ENCODE peak calls at places on chromosomes 16 and 17, in nine cellular contexts. O is mammary epithelial cell; P is Peyer's patch; R is tibial artery; Q is tibial nerve; U is fibroblast of lung; J is transverse colon; X is CD8-positive, alpha-beta memory T cell; H is heart left ventricle. A is an unnamed sample. For H3K4me1 and H3K9me3, the result is how much of the 10 kb centered on the place peaks cover.

GRCh38 chr16:5916711-5917191 is 819.2 kb upstream of the EEF2KMT start:
- DNase-seq in P (no peak), H (no peak), X (no peak), R (no peak), U (no peak), Q (no peak), J (peak), O (peak), A (no peak)

GRCh38 chr16:58187657-58188430 is 10.1 kb downstream of the CSNK2A2 start:
- DNase-seq in P (no peak), O (no peak), X (no peak), J (no peak), Q (no peak), H (peak), U (no peak), R (no peak), A (no peak)

GRCh38 chr17:9987779-9988585 is 82.9 kb upstream of the RCVRN start:
- DNase-seq in Q (no peak), R (no peak), O (no peak), X (peak), U (peak), H (no peak), P (no peak), J (peak), A (no peak)

GRCh38 chr16:22386976-22387375 is 12.6 kb upstream of the CDR2 start:
- DNase-seq in P (no peak), O (no peak), H (no peak), J (no peak), U (peak), Q (no peak), X (no peak), R (no peak), A (peak)

GRCh38 chr17:74454197-74455024 is 12.0 kb upstream of the CD300A start:
- DNase-seq in R (no peak), Q (no peak), H (no peak), P (no peak), U (peak), X (peak), O (peak), J (peak), A (peak)

GRCh38 chr16:2148714-2149629 is 547 bp downstream of the RAB26 start:
- DNase-seq in H (no peak), P (no peak), O (peak), Q (no peak), J (no peak), X (no peak), R (no peak), U (no peak), A (no peak)

GRCh38 chr17:560379-560935 is 154.2 kb downstream of the VPS53 start:
- DNase-seq in U (no peak), Q (no peak), O (peak), P (no peak), H (no peak), R (no peak), X (no peak), J (no peak), A (no peak)

GRCh38 chr17:73342549-73343167 is 30.9 kb upstream of the CDC42EP4 start:
- DNase-seq in H (no peak), R (no peak), Q (no peak), X (no peak), P (no peak), O (peak), J (no peak), U (no peak), A (peak)

GRCh38 chr17:57356722-57357391 is 100.5 kb downstream of the MSI2 start:
- DNase-seq in U (no peak), O (no peak), H (no peak), Q (no peak), P (no peak), X (no peak), R (no peak), J (peak), A (no peak)

GRCh38 chr17:75681289-75681688 is 14.2 kb downstream of the SAP30BP start:
- DNase-seq in U (no peak), O (peak), R (no peak), H (no peak), X (no peak), J (no peak), P (no peak), Q (no peak), A (no peak)

GRCh38 chr17:32847977-32848376 is 28.9 kb downstream of the MYO1D start:
- DNase-seq in H (no peak), Q (no peak), R (no peak), U (no peak), P (no peak), J (no peak), X (no peak), O (no peak), A (no peak)

GRCh38 chr17:78883533-78884131 is 19.4 kb downstream of the CEP295NL start:
- DNase-seq in R (peak), X (no peak), Q (peak), J (peak), U (peak), O (peak), P (no peak), H (peak), A (peak)

GRCh38 chr17:83064732-83065659 is 14.4 kb upstream of the METRNL start:
- DNase-seq in U (no peak), P (peak), J (peak), X (no peak), H (peak), O (no peak), R (peak), Q (peak), A (peak)

GRCh38 chr16:21260870-21261791 is 17.0 kb downstream of the CRYM start:
- DNase-seq in J (peak), Q (no peak), P (no peak), H (peak), U (peak), O (peak), X (no peak), R (no peak), A (peak)

GRCh38 chr17:49632201-49632600 is 45.7 kb downstream of the SPOP start:
- DNase-seq in J (no peak), Q (no peak), P (no peak), X (no peak), H (no peak), O (no peak), U (no peak), R (no peak), A (no peak)

DNA sequence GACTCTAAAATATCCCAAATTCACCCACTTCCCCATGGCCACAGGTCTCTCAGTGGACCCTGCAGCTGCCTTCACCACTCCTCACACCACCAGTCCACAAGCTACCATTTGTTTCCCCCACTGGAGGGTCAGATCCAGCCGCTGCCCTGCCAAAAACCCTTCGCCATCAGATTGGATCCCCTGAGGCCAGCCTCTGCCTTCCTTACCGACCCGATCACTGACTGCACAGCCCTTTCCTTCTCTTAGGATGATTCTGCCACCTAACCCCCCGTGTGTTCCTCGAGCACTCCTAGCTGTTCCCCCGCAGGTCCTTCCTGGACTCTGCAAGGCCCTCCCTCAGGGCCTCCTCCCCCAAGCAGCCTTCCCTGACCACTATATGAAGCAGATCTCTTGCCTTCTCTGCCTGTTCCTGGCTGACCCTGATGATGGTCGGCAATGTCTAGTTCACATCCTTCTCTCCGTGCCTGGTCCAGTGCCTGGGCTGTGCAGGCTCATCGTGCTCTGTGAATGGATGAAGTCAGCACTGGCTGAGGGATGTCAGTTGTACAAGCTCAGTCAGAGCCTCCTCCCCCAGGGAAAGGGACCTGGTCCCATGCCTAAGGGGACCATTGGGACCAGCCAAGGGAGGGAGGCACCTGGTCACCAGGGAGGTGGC is 46.0 kb downstream of the CPNE2 start:
- DNase-seq in Q (no peak), P (no peak), O (no peak), U (no peak), X (no peak), H (peak), R (peak), J (no peak), A (no peak)
- H3K4me1 ChIP-seq in Q (under half), P (under half), O (under half), U (under half), X (half or more), H (under half), R (under half), J (half or more), A (under half)

GRCh38 chr16:850668-851067 is 50.1 kb upstream of the GNG13 start:
- DNase-seq in U (no peak), Q (no peak), R (no peak), P (no peak), J (no peak), X (no peak), O (no peak), H (no peak), A (no peak)

GRCh38 chr16:847151-847550 is 46.6 kb upstream of the GNG13 start:
- DNase-seq in X (no peak), J (no peak), H (no peak), R (no peak), P (no peak), O (no peak), U (no peak), Q (no peak), A (no peak)

GRCh38 chr16:848510-849253 is 48.1 kb upstream of the GNG13 start:
- DNase-seq in Q (no peak), X (no peak), U (no peak), H (peak), P (no peak), J (no peak), O (no peak), R (no peak), A (no peak)

GRCh38 chr16:845349-845740 is 44.8 kb upstream of the GNG13 start:
- DNase-seq in Q (no peak), U (no peak), O (no peak), R (no peak), P (no peak), J (no peak), H (peak), X (no peak), A (no peak)

GRCh38 chr16:847681-848445 is 47.3 kb upstream of the GNG13 start:
- DNase-seq in R (no peak), X (no peak), P (no peak), H (peak), Q (no peak), U (no peak), O (no peak), J (no peak), A (no peak)
- H3K9me3 ChIP-seq in R (under half), X (under half), P (under half), H (under half), Q (under half), U (under half), O (under half), J (under half), A (under half)

DNA sequence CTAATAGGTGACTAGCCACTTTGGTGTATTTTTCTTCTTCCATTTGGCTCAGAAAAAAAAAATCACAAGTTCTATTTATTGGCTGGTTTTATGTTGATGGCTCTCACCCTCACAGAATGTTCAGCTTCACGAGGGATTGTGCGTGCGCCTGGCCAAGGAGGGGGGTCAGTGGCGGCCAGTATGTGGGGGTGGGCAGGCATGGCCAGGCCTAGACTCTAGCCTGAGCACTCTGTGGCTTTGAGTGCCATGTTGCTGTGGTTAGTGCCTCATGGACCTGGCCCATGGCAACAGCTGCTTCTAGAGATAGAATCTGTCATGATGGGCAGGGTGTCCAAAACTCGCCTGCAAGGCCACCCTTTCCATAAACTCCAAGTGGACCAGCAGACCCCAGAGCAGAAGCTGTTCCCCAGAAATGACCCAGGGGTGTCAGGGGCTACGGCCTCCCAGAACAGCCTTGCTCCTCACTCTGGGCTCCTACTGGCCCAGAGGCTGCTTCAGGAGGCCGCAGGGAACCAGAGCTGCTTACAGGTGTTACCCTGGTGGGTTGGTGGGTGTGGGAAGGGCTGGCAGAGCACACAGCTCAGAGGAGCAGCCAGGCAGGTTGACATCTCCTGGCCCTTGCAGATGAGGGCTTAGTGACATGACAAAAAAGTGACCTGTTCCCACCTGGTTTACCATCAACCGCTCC is 124.9 kb downstream of the SOCS1 start:
- DNase-seq in P (no peak), O (no peak), U (no peak), H (no peak), X (no peak), R (peak), Q (no peak), J (no peak), A (no peak)
- H3K4me1 ChIP-seq in P (under half), O (under half), U (under half), H (half or more), X (under half), R (under half), Q (under half), J (under half), A (under half)

GRCh38 chr17:64437944-64438525 is 10.9 kb upstream of the MILR1 start:
- DNase-seq in Q (no peak), J (no peak), R (no peak), X (no peak), O (no peak), H (no peak), P (no peak), U (no peak), A (no peak)
- H3K9me3 ChIP-seq in Q (under half), J (under half), R (under half), X (under half), O (under half), H (under half), P (under half), U (under half), A (under half)